ENCODE peak calls at places on chromosome 11, in ten cellular contexts. O, U, Z, D, X, H, T, Q, K and J are unnamed samples.

GRCh38 chr11:47143322-47143721 is 33.4 kb downstream of the ARFGAP2 start:
- DNase-seq in O (no peak), U (peak; percentile 32), Z (no peak), D (peak; percentile 41), X (no peak), H (no peak), T (peak; percentile 47), Q (no peak), K (no peak), J (no peak)

GRCh38 chr11:59573216-59573615 is 42.4 kb downstream of the OSBP start:
- DNase-seq in O (no peak), U (peak; percentile 80), Z (peak; percentile 39), D (no peak), X (no peak), H (no peak), T (peak; percentile 11), Q (no peak), K (no peak), J (no peak)

GRCh38 chr11:1564535-1565172 is 7.4 kb downstream of the DUSP8 start:
- DNase-seq in O (no peak), U (peak; percentile 95), Z (peak; percentile 64), D (peak; percentile 55), X (peak; percentile 33), H (peak; percentile 82), T (no peak), Q (peak; percentile 32), K (peak; percentile 90), J (no peak)

GRCh38 chr11:59216654-59217640 is 4.2 kb upstream of the MPEG1 start:
- DNase-seq in O (no peak), U (peak; percentile 28), Z (no peak), D (peak; percentile 78), X (peak; percentile 25), H (no peak), T (no peak), Q (no peak), K (no peak), J (no peak)

GRCh38 chr11:126465573-126466287 is 110.2 kb downstream of the ST3GAL4 start:
- DNase-seq in O (no peak), U (no peak), Z (no peak), D (no peak), X (peak; percentile 26), H (no peak), T (no peak), Q (no peak), K (no peak), J (no peak)

GRCh38 chr11:65489061-65489705 is 9.7 kb upstream of the MALAT1 start:
- DNase-seq in O (no peak), U (peak; percentile 94), Z (no peak), D (no peak), X (no peak), H (no peak), T (peak; percentile 71), Q (no peak), K (peak; percentile 77), J (no peak)

GRCh38 chr11:131392528-131393255 is 22.3 kb downstream of the NTM start:
- DNase-seq in O (no peak), U (peak; percentile 3), Z (no peak), D (no peak), X (no peak), H (no peak), T (no peak), Q (no peak), K (peak; percentile 63), J (no peak)

GRCh38 chr11:19803506-19803998 is 90.9 kb downstream of the NAV2 start:
- DNase-seq in O (no peak), U (peak; percentile 23), Z (no peak), D (no peak), X (no peak), H (no peak), T (no peak), Q (no peak), K (no peak), J (no peak)

GRCh38 chr11:120581317-120581716 is 69.8 kb downstream of the GRIK4 start:
- DNase-seq in O (no peak), U (no peak), Z (no peak), D (no peak), X (no peak), H (no peak), T (no peak), Q (no peak), K (no peak), J (no peak)

GRCh38 chr11:128686045-128686741 is 7.7 kb upstream of the FLI1 start:
- DNase-seq in O (no peak), U (no peak), Z (no peak), D (no peak), X (no peak), H (no peak), T (no peak), Q (no peak), K (peak; percentile 33), J (no peak)

GRCh38 chr11:30914143-30914762 is 328.1 kb upstream of the MPPED2 start:
- DNase-seq in O (peak; percentile 21), U (peak; percentile 64), Z (peak; percentile 1), D (peak; percentile 76), X (peak; percentile 22), H (peak; percentile 37), T (no peak), Q (no peak), K (peak; percentile 88), J (no peak)

GRCh38 chr11:16043617-16044016 is 312.7 kb downstream of the SOX6 start:
- DNase-seq in O (no peak), U (no peak), Z (no peak), D (no peak), X (no peak), H (no peak), T (no peak), Q (no peak), K (no peak), J (no peak)